ENCODE peak calls at places on chromosome 19, in five cellular contexts. L is Jurkat, Clone E6-1; X is nephron progenitor cell; V is glomerular endothelial cell; A is stimulated activated CD4-positive, alpha-beta T cell treated with anti-CD3 and anti-CD28 coated beads, Interleukin-4, amount 100 ng/mL, for 24 hours. W is an unnamed sample.

GRCh38 chr19:1750343-1751021 is 2.8 kb upstream of the ONECUT3 start:
- DNase-seq in L (no peak), X (no peak), V (no peak), A (no peak), W (no peak)

GRCh38 chr19:41223431-41224234 is 4.6 kb downstream of the AXL start:
- DNase-seq in L (no peak), X (peak), V (no peak), A (no peak), W (peak)

GRCh38 chr19:58554494-58555368 is at the start of gene CHMP2A:
- DNase-seq in L (peak), X (peak), V (no peak), A (peak), W (peak)

GRCh38 chr19:33740811-33741396 is 55.8 kb upstream of the KCTD15 start:
- DNase-seq in L (peak), X (peak), V (peak), A (peak), W (peak)

GRCh38 chr19:5060591-5061339 is 91.9 kb downstream of the KDM4B start:
- DNase-seq in L (no peak), X (no peak), V (no peak), A (no peak), W (no peak)

GRCh38 chr19:4676955-4677731 is 7.0 kb upstream of the MYDGF start:
- DNase-seq in L (no peak), X (peak), V (no peak), A (peak), W (peak)

GRCh38 chr19:29841209-29841558 is 29.4 kb downstream of the CCNE1 start:
- DNase-seq in L (no peak), X (no peak), V (no peak), A (no peak), W (no peak)

GRCh38 chr19:47302249-47302648 is 7.4 kb upstream of the C5AR1 start:
- DNase-seq in L (no peak), X (no peak), V (no peak), A (no peak), W (no peak)